ENCODE peak calls at places on chromosome 5, in ten cellular contexts. L, F, U, D, Y, R, I, K, H and J are unnamed samples.

GRCh38 chr5:113199122-113199905 is 222.7 kb downstream of the DCP2 start:
- DNase-seq in K (peak), D (no peak), F (peak), I (no peak), R (no peak), U (no peak), H (peak), Y (no peak), L (peak), J (peak)

GRCh38 chr5:73624888-73625287 is 1.1 kb upstream of the ARHGEF28 start:
- DNase-seq in I (no peak), H (no peak), F (no peak), D (no peak), L (no peak), Y (no peak), K (no peak), R (no peak), U (no peak), J (no peak)

GRCh38 chr5:107607656-107608368 is 62.9 kb downstream of the EFNA5 start:
- DNase-seq in L (no peak), H (no peak), I (no peak), R (no peak), K (no peak), Y (no peak), U (no peak), F (no peak), D (no peak), J (peak)

GRCh38 chr5:135179308-135179980 is 145.4 kb upstream of the PITX1 start:
- DNase-seq in D (no peak), I (no peak), F (no peak), U (no peak), R (no peak), L (no peak), K (no peak), H (no peak), Y (no peak), J (no peak)

GRCh38 chr5:135985946-135986345 is 31.2 kb upstream of the LECT2 start:
- DNase-seq in K (no peak), F (no peak), D (no peak), R (no peak), U (no peak), L (no peak), Y (no peak), H (no peak), I (no peak), J (no peak)

GRCh38 chr5:10733426-10733825 is 27.6 kb downstream of the DAP start:
- DNase-seq in I (no peak), H (no peak), Y (no peak), D (no peak), K (no peak), F (no peak), R (no peak), L (no peak), U (no peak), J (no peak)

GRCh38 chr5:41856644-41857491 is 13.4 kb downstream of the OXCT1 start:
- DNase-seq in H (peak), U (no peak), R (peak), K (peak), F (peak), L (peak), D (no peak), I (no peak), Y (no peak), J (peak)

GRCh38 chr5:159341914-159342313 is 11.6 kb upstream of the IL12B start:
- DNase-seq in D (peak), Y (no peak), K (peak), H (peak), I (no peak), L (peak), R (peak), F (no peak), U (peak), J (peak)

GRCh38 chr5:74519161-74519571 is 121.4 kb downstream of the ENC1 start:
- DNase-seq in R (no peak), D (no peak), U (no peak), L (no peak), H (no peak), F (no peak), K (peak), Y (no peak), I (no peak), J (no peak)

GRCh38 chr5:54514841-54515432 is 2.6 kb upstream of the SNX18 start:
- DNase-seq in D (no peak), Y (no peak), I (no peak), F (no peak), R (no peak), U (no peak), H (peak), L (peak), K (no peak), J (peak)

GRCh38 chr5:143806568-143806967 is 5.4 kb upstream of the HMHB1 start:
- DNase-seq in H (peak), I (no peak), D (no peak), L (no peak), U (no peak), K (no peak), R (no peak), F (no peak), Y (no peak), J (peak)

GRCh38 chr5:173736374-173736773 is 119.9 kb upstream of the BOD1 start:
- DNase-seq in U (no peak), L (no peak), R (no peak), F (no peak), D (no peak), Y (no peak), H (no peak), I (no peak), K (peak), J (no peak)

GRCh38 chr5:32753765-32754164 is 42.6 kb downstream of the NPR3 start:
- DNase-seq in K (no peak), L (peak), U (no peak), I (no peak), F (no peak), D (no peak), Y (no peak), H (peak), R (no peak), J (no peak)

GRCh38 chr5:73393606-73394489 is 54.7 kb downstream of the FOXD1 start:
- DNase-seq in I (no peak), R (no peak), D (no peak), F (no peak), H (peak), Y (no peak), L (no peak), K (no peak), U (no peak), J (no peak)

GRCh38 chr5:157721159-157721558 is 10.1 kb upstream of the THG1L start:
- DNase-seq in Y (no peak), R (no peak), U (no peak), F (no peak), L (no peak), D (no peak), H (no peak), K (no peak), I (no peak), J (no peak)

GRCh38 chr5:9288234-9288633 is 257.6 kb downstream of the SEMA5A start:
- DNase-seq in R (no peak), F (no peak), U (no peak), K (no peak), Y (no peak), I (peak), D (no peak), H (no peak), L (no peak), J (peak)

GRCh38 chr5:40736103-40736875 is 19.5 kb downstream of the TTC33 start:
- DNase-seq in L (peak), H (peak), K (no peak), U (no peak), Y (no peak), F (peak), D (no peak), R (peak), I (no peak), J (peak)

GRCh38 chr5:76341935-76342334 is 61.1 kb upstream of the IQGAP2 start:
- DNase-seq in I (no peak), H (peak), Y (no peak), R (no peak), D (no peak), L (no peak), K (peak), F (no peak), U (no peak), J (no peak)

GRCh38 chr5:170630711-170631141 is 126.9 kb downstream of the KCNIP1 start:
- DNase-seq in Y (no peak), H (no peak), F (no peak), U (no peak), I (no peak), L (no peak), R (no peak), D (no peak), K (peak), J (no peak)

GRCh38 chr5:125526940-125527339 is 780.5 kb upstream of the ZNF608 start:
- DNase-seq in F (peak), I (no peak), D (no peak), R (no peak), H (peak), L (no peak), U (no peak), K (no peak), Y (no peak), J (peak)

GRCh38 chr5:885529-885928 is 7.1 kb downstream of the BRD9 start:
- DNase-seq in F (no peak), D (peak), H (no peak), Y (no peak), R (no peak), L (no peak), K (no peak), U (no peak), I (peak), J (no peak)

GRCh38 chr5:85576666-85577065 is 1041.1 kb upstream of the COX7C start:
- DNase-seq in K (no peak), R (no peak), H (no peak), Y (no peak), L (no peak), F (no peak), I (no peak), D (no peak), U (no peak), J (no peak)

GRCh38 chr5:170219615-170220014 is 13.2 kb upstream of the C5orf58 start:
- DNase-seq in D (no peak), U (no peak), L (peak), Y (no peak), I (no peak), H (peak), K (no peak), F (peak), R (no peak), J (peak)

GRCh38 chr5:93909356-93909755 is 168.0 kb upstream of the POU5F2 start:
- DNase-seq in Y (no peak), U (no peak), F (peak), L (no peak), H (no peak), R (no peak), K (no peak), D (no peak), I (no peak), J (peak)

GRCh38 chr5:138792181-138792808 is 39.1 kb downstream of the CTNNA1 start:
- DNase-seq in R (no peak), H (no peak), D (no peak), U (no peak), K (no peak), L (peak), F (no peak), I (no peak), Y (no peak), J (no peak)

GRCh38 chr5:176514244-176514918 is 22.8 kb downstream of the RNF44 start:
- DNase-seq in I (no peak), F (no peak), K (no peak), U (no peak), R (no peak), L (no peak), Y (no peak), D (no peak), H (no peak), J (no peak)

GRCh38 chr5:39469173-39469572 is 44.4 kb upstream of the DAB2 start:
- DNase-seq in U (no peak), Y (no peak), L (no peak), R (no peak), D (no peak), I (no peak), K (no peak), H (no peak), F (no peak), J (no peak)

GRCh38 chr5:16859346-16859745 is 76.7 kb downstream of the MYO10 start:
- DNase-seq in H (no peak), D (no peak), U (no peak), Y (no peak), L (no peak), R (no peak), I (no peak), K (no peak), F (no peak), J (no peak)

GRCh38 chr5:139881145-139881733 is 85.6 kb downstream of the PSD2 start:
- DNase-seq in D (no peak), R (no peak), H (no peak), I (no peak), Y (no peak), K (no peak), F (no peak), U (no peak), L (no peak), J (no peak)

GRCh38 chr5:125065114-125065513 is 318.7 kb upstream of the ZNF608 start:
- DNase-seq in D (no peak), Y (no peak), R (no peak), K (no peak), L (no peak), U (no peak), I (no peak), F (no peak), H (no peak), J (no peak)

GRCh38 chr5:6359941-6360683 is 18.2 kb downstream of the MED10 start:
- DNase-seq in Y (no peak), R (no peak), K (no peak), U (no peak), L (no peak), D (no peak), H (no peak), F (no peak), I (no peak), J (no peak)

GRCh38 chr5:153745778-153746420 is 255.4 kb downstream of the GRIA1 start:
- DNase-seq in I (no peak), Y (no peak), H (no peak), R (no peak), K (no peak), F (no peak), U (no peak), L (no peak), D (no peak), J (no peak)
- H3K4me3 ChIP-seq in I (no peak), Y (no peak), H (no peak), R (no peak), K (no peak), F (no peak), U (no peak), L (no peak), D (no peak), J (no peak)

GRCh38 chr5:163005949-163006348 is 431.4 kb upstream of the CCNG1 start:
- DNase-seq in Y (no peak), K (no peak), R (no peak), I (no peak), L (no peak), F (no peak), H (no peak), U (no peak), D (no peak), J (no peak)
- TF ChIP-seq CTCF in Y (no peak), K (no peak), R (no peak), I (no peak), L (no peak), F (no peak), H (no peak), U (no peak), D (no peak), J (no peak)

GRCh38 chr5:123094919-123095693 is 6.1 kb downstream of the PRDM6 start:
- DNase-seq in Y (no peak), H (no peak), D (no peak), R (no peak), K (no peak), F (no peak), U (no peak), I (peak), L (no peak), J (no peak)
- H3K4me3 ChIP-seq in Y (peak), H (no peak), D (no peak), R (no peak), K (no peak), F (no peak), U (no peak), I (peak), L (no peak), J (no peak)

DNA sequence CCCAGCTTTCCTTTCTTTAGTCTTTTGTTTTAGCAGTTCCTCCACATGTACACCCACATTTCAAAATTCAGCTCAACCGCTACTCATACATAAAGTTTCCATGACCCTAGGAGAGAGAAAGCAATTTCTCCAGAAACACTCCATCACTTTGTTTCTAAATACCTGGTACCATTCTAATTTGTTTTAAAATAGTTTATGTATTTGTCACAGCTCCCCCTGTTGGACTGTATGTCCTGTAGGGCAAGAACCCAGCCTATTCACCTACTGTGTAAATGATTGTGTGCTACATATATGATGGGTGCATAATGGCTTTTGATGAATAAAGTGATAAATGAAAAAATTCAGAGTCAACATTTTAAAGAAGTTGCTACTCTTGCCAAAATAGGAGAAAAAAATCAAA is 139.1 kb downstream of the COX7C start:
- DNase-seq in I (no peak), L (no peak), K (no peak), H (no peak), F (no peak), U (no peak), D (no peak), Y (no peak), R (no peak), J (no peak)
- TF ChIP-seq CTCF in I (no peak), L (no peak), K (no peak), H (no peak), F (no peak), U (no peak), D (no peak), Y (no peak), R (no peak), J (no peak)

GRCh38 chr5:88682797-88683496 is 200.0 kb downstream of the MEF2C start:
- DNase-seq in F (no peak), I (no peak), D (no peak), H (no peak), Y (no peak), K (no peak), R (no peak), L (no peak), U (no peak), J (no peak)

GRCh38 chr5:88686077-88686541 is 196.9 kb downstream of the MEF2C start:
- DNase-seq in F (no peak), U (no peak), R (no peak), K (no peak), H (no peak), Y (no peak), D (no peak), L (no peak), I (no peak), J (no peak)

GRCh38 chr5:88681402-88681801 is 201.6 kb downstream of the MEF2C start:
- DNase-seq in I (no peak), R (no peak), D (no peak), Y (no peak), L (no peak), U (no peak), K (no peak), H (no peak), F (no peak), J (no peak)

GRCh38 chr5:88684136-88684500 is 198.9 kb downstream of the MEF2C start:
- DNase-seq in K (no peak), L (no peak), R (no peak), I (no peak), U (no peak), F (no peak), D (no peak), Y (no peak), H (no peak), J (no peak)

DNA sequence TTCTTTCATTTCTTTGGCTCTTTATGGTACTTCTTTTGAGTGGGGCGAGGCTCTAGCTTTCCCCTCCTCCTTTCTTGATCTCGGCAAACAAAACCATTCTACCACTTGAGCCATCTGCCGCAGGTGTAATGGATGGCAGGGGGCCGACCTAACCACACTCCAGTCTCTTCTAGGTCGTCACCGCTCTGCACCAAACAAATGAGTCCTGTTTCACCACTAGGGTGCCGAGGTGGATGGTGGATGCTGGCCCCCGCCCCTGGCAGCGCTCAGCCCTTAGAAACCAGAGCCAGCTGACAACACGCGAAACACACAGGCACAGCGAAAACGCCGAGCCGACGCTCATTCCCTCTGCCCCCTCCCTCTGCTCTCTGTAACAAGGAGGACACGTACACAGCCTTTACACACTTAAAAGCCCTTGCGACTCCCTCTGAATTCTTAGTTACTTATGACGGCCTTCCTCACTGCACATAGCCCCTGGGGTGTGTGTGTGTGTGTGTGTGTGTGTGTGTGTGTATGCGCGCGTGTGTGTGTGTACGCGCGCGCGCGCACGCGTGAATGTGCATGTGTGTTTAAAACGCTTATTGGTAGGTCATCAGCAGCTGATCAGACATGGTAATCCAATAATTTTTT is 199.4 kb downstream of the MEF2C start:
- DNase-seq in Y (no peak), U (no peak), L (no peak), H (no peak), I (no peak), F (no peak), K (no peak), D (no peak), R (peak), J (no peak)
- H3K4me3 ChIP-seq in Y (no peak), U (no peak), L (no peak), H (no peak), I (no peak), F (no peak), K (no peak), D (no peak), R (peak), J (no peak)

DNA sequence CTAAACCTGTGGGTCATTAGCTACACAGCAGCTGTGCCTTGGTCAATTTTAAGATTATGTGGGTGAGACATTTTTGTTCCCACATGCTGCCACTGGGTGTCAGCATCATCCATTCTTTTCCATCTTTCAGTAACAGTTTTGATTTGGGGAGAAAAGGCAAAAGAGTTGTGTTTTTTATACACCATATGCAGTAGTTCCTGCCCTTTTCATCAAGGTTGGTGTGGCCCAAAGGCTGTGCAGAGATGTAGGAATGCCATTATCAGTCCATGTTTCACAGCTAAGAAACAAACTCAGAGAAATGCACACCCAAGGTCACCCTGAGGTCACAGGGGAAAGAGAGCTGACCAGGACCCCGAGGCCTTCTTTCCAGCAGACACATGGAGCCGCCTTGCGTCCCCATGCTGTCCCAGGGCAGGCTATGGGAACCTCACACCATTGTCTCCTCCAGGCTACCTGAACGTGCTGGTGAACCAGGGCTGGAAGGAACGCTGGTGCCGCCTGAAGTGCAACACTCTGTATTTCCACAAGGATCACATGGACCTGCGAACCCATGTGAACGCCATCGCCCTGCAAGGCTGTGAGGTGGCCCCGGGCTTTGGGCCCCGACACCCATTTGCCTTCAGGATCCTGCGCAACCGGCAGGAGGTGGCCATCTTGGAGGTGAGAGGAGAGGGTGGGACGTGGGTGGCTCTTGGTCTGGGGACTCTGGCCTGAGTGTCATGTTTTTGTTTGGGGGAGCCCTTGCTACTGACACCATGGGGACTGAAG is 27.8 kb upstream of the GRPEL2 start:
- DNase-seq in Y (no peak), F (peak), D (no peak), L (peak), K (peak), R (peak), I (no peak), H (peak), U (no peak), J (peak)
- TF ChIP-seq CTCF in Y (peak), F (peak), D (peak), L (peak), K (peak), R (peak), I (peak), H (peak), U (peak), J (peak)

DNA sequence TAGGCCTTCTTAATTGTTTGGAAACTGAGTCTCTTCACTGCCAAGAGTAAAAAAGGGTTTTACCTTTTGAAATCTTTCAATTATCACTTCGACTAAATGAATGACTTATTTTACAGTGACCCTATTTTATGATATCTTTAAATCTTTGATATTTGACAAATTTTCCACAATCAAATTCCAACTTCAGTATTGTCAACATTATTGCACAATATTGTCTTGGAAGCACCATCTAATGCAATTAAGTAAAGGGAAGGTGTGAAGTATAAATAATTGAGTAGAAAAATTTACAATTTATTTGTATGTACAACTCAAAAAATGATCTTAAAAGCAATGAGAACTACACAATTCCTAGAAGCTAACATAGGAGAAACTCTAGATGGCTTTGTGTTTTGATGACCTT is 49.2 kb downstream of the GABRA6 start:
- DNase-seq in F (no peak), Y (no peak), K (no peak), U (no peak), R (no peak), L (no peak), I (no peak), D (no peak), H (no peak), J (no peak)
- H3K4me3 ChIP-seq in F (no peak), Y (no peak), K (no peak), U (no peak), R (no peak), L (no peak), I (no peak), D (no peak), H (no peak), J (no peak)